ENCODE peak calls at places on chromosomes 2 and 18, in ten cellular contexts. One of them, this sample, is unnamed.

GRCh38 chr18:63564021-63564420 is 21.9 kb downstream of the SERPINB12 start:
- DNase-seq in body of pancreas: no peak
- DNase-seq in kidney tubule cell: no peak
- DNase-seq in left cardiac atrium: no peak
- DNase-seq in Ammon's horn: no peak
- DNase-seq in AG10803: no peak
- DNase-seq in progenitor cell of endocrine pancreas: no peak
- DNase-seq in GM03348: no peak
- DNase-seq in WTC11: no peak
- DNase-seq in thoracic aorta: no peak
- DNase-seq in this sample: no peak

GRCh38 chr2:133312335-133312734 is 255.9 kb downstream of the NCKAP5 start:
- DNase-seq in WTC11: no peak
- DNase-seq in AG10803: no peak
- DNase-seq in thoracic aorta: no peak
- DNase-seq in progenitor cell of endocrine pancreas: no peak
- DNase-seq in GM03348: no peak
- DNase-seq in left cardiac atrium: no peak
- DNase-seq in Ammon's horn: no peak
- DNase-seq in kidney tubule cell: no peak
- DNase-seq in body of pancreas: no peak
- DNase-seq in this sample: no peak

GRCh38 chr2:158414538-158414937 is 42.0 kb downstream of the CCDC148 start:
- DNase-seq in WTC11: no peak
- DNase-seq in body of pancreas: no peak
- DNase-seq in GM03348: peak
- DNase-seq in AG10803: peak
- DNase-seq in progenitor cell of endocrine pancreas: no peak
- DNase-seq in kidney tubule cell: peak
- DNase-seq in Ammon's horn: no peak
- DNase-seq in thoracic aorta: no peak
- DNase-seq in left cardiac atrium: no peak
- DNase-seq in this sample: no peak

GRCh38 chr2:241051578-241052487 is 50.3 kb downstream of the MTERF4 start:
- DNase-seq in Ammon's horn: no peak
- DNase-seq in left cardiac atrium: no peak
- DNase-seq in kidney tubule cell: no peak
- DNase-seq in GM03348: no peak
- DNase-seq in body of pancreas: no peak
- DNase-seq in WTC11: no peak
- DNase-seq in progenitor cell of endocrine pancreas: no peak
- DNase-seq in thoracic aorta: no peak
- DNase-seq in AG10803: no peak
- DNase-seq in this sample: no peak

GRCh38 chr2:159051133-159051532 is 82.7 kb downstream of the TANC1 start:
- DNase-seq in left cardiac atrium: no peak
- DNase-seq in thoracic aorta: no peak
- DNase-seq in GM03348: no peak
- DNase-seq in WTC11: no peak
- DNase-seq in kidney tubule cell: no peak
- DNase-seq in body of pancreas: no peak
- DNase-seq in AG10803: no peak
- DNase-seq in Ammon's horn: no peak
- DNase-seq in progenitor cell of endocrine pancreas: no peak
- DNase-seq in this sample: no peak

GRCh38 chr18:56869189-56869777 is 218.1 kb downstream of the WDR7 start:
- DNase-seq in thoracic aorta: no peak
- DNase-seq in progenitor cell of endocrine pancreas: no peak
- DNase-seq in WTC11: no peak
- DNase-seq in body of pancreas: peak
- DNase-seq in left cardiac atrium: no peak
- DNase-seq in Ammon's horn: peak
- DNase-seq in kidney tubule cell: peak
- DNase-seq in GM03348: peak
- DNase-seq in AG10803: peak
- DNase-seq in this sample: peak

GRCh38 chr2:13195270-13195669 is 478.5 kb downstream of the TRIB2 start:
- DNase-seq in kidney tubule cell: no peak
- DNase-seq in left cardiac atrium: no peak
- DNase-seq in thoracic aorta: no peak
- DNase-seq in AG10803: no peak
- DNase-seq in body of pancreas: no peak
- DNase-seq in GM03348: no peak
- DNase-seq in WTC11: no peak
- DNase-seq in Ammon's horn: no peak
- DNase-seq in progenitor cell of endocrine pancreas: no peak
- DNase-seq in this sample: no peak

GRCh38 chr2:105834931-105835330 is 90.2 kb downstream of the NCK2 start:
- DNase-seq in AG10803: no peak
- DNase-seq in body of pancreas: no peak
- DNase-seq in Ammon's horn: no peak
- DNase-seq in progenitor cell of endocrine pancreas: no peak
- DNase-seq in left cardiac atrium: no peak
- DNase-seq in GM03348: no peak
- DNase-seq in WTC11: no peak
- DNase-seq in thoracic aorta: no peak
- DNase-seq in kidney tubule cell: peak
- DNase-seq in this sample: no peak

GRCh38 chr18:11998182-11998581 is 16.9 kb downstream of the IMPA2 start:
- DNase-seq in progenitor cell of endocrine pancreas: no peak
- DNase-seq in Ammon's horn: peak
- DNase-seq in thoracic aorta: no peak
- DNase-seq in WTC11: no peak
- DNase-seq in GM03348: no peak
- DNase-seq in left cardiac atrium: no peak
- DNase-seq in kidney tubule cell: no peak
- DNase-seq in body of pancreas: peak
- DNase-seq in AG10803: no peak
- DNase-seq in this sample: no peak

GRCh38 chr18:3103576-3103975 is 90.6 kb upstream of the LPIN2 start:
- DNase-seq in AG10803: peak
- DNase-seq in left cardiac atrium: no peak
- DNase-seq in GM03348: peak
- DNase-seq in thoracic aorta: no peak
- DNase-seq in Ammon's horn: no peak
- DNase-seq in body of pancreas: no peak
- DNase-seq in progenitor cell of endocrine pancreas: no peak
- DNase-seq in WTC11: no peak
- DNase-seq in kidney tubule cell: no peak
- DNase-seq in this sample: no peak

GRCh38 chr2:71235930-71236587 is 9.2 kb upstream of the PAIP2B start:
- DNase-seq in left cardiac atrium: no peak
- DNase-seq in Ammon's horn: no peak
- DNase-seq in body of pancreas: no peak
- DNase-seq in WTC11: peak
- DNase-seq in kidney tubule cell: peak
- DNase-seq in thoracic aorta: no peak
- DNase-seq in GM03348: no peak
- DNase-seq in AG10803: no peak
- DNase-seq in progenitor cell of endocrine pancreas: no peak
- DNase-seq in this sample: no peak

GRCh38 chr2:16671760-16672159 is 6.1 kb upstream of the CYRIA start:
- DNase-seq in Ammon's horn: no peak
- DNase-seq in body of pancreas: peak
- DNase-seq in WTC11: no peak
- DNase-seq in left cardiac atrium: no peak
- DNase-seq in AG10803: no peak
- DNase-seq in thoracic aorta: no peak
- DNase-seq in kidney tubule cell: peak
- DNase-seq in progenitor cell of endocrine pancreas: no peak
- DNase-seq in GM03348: no peak
- DNase-seq in this sample: no peak

GRCh38 chr2:150449856-150450255 is 37.6 kb downstream of the RND3 start:
- DNase-seq in Ammon's horn: no peak
- DNase-seq in body of pancreas: no peak
- DNase-seq in AG10803: no peak
- DNase-seq in thoracic aorta: no peak
- DNase-seq in GM03348: no peak
- DNase-seq in kidney tubule cell: peak
- DNase-seq in WTC11: no peak
- DNase-seq in progenitor cell of endocrine pancreas: no peak
- DNase-seq in left cardiac atrium: no peak
- DNase-seq in this sample: no peak

GRCh38 chr2:165539985-165540384 is 70.5 kb downstream of the CSRNP3 start:
- DNase-seq in progenitor cell of endocrine pancreas: no peak
- DNase-seq in WTC11: no peak
- DNase-seq in kidney tubule cell: no peak
- DNase-seq in GM03348: no peak
- DNase-seq in thoracic aorta: no peak
- DNase-seq in AG10803: no peak
- DNase-seq in body of pancreas: no peak
- DNase-seq in left cardiac atrium: no peak
- DNase-seq in Ammon's horn: peak
- DNase-seq in this sample: no peak

GRCh38 chr2:88751770-88752169 is 60.3 kb downstream of the RPIA start:
- DNase-seq in kidney tubule cell: no peak
- DNase-seq in left cardiac atrium: no peak
- DNase-seq in progenitor cell of endocrine pancreas: no peak
- DNase-seq in Ammon's horn: no peak
- DNase-seq in WTC11: no peak
- DNase-seq in AG10803: no peak
- DNase-seq in GM03348: no peak
- DNase-seq in body of pancreas: no peak
- DNase-seq in thoracic aorta: no peak
- DNase-seq in this sample: no peak

GRCh38 chr18:22186484-22186971 is 17.1 kb downstream of the GATA6 start:
- DNase-seq in kidney tubule cell: peak
- DNase-seq in left cardiac atrium: peak
- DNase-seq in AG10803: no peak
- DNase-seq in GM03348: no peak
- DNase-seq in body of pancreas: no peak
- DNase-seq in WTC11: no peak
- DNase-seq in thoracic aorta: no peak
- DNase-seq in progenitor cell of endocrine pancreas: no peak
- DNase-seq in Ammon's horn: no peak
- DNase-seq in this sample: no peak

GRCh38 chr2:201966691-201967388 is 66.8 kb upstream of the FZD7 start:
- DNase-seq in WTC11: no peak
- DNase-seq in GM03348: no peak
- DNase-seq in left cardiac atrium: no peak
- DNase-seq in Ammon's horn: no peak
- DNase-seq in progenitor cell of endocrine pancreas: no peak
- DNase-seq in kidney tubule cell: peak
- DNase-seq in body of pancreas: no peak
- DNase-seq in AG10803: no peak
- DNase-seq in thoracic aorta: no peak
- DNase-seq in this sample: no peak

GRCh38 chr2:121366040-121366439 is 81.0 kb upstream of the TFCP2L1 start:
- DNase-seq in AG10803: no peak
- DNase-seq in left cardiac atrium: no peak
- DNase-seq in thoracic aorta: no peak
- DNase-seq in kidney tubule cell: no peak
- DNase-seq in progenitor cell of endocrine pancreas: no peak
- DNase-seq in WTC11: no peak
- DNase-seq in GM03348: no peak
- DNase-seq in body of pancreas: no peak
- DNase-seq in Ammon's horn: no peak
- DNase-seq in this sample: no peak

GRCh38 chr2:241772063-241772499 is 4.5 kb upstream of the GAL3ST2 start:
- DNase-seq in body of pancreas: no peak
- DNase-seq in kidney tubule cell: no peak
- DNase-seq in progenitor cell of endocrine pancreas: no peak
- DNase-seq in left cardiac atrium: no peak
- DNase-seq in AG10803: no peak
- DNase-seq in GM03348: no peak
- DNase-seq in Ammon's horn: no peak
- DNase-seq in WTC11: no peak
- DNase-seq in thoracic aorta: no peak
- DNase-seq in this sample: no peak

GRCh38 chr18:14962626-14963025 is 214.7 kb downstream of the ANKRD30B start:
- DNase-seq in GM03348: no peak
- DNase-seq in WTC11: no peak
- DNase-seq in body of pancreas: no peak
- DNase-seq in Ammon's horn: no peak
- DNase-seq in progenitor cell of endocrine pancreas: no peak
- DNase-seq in left cardiac atrium: no peak
- DNase-seq in AG10803: no peak
- DNase-seq in kidney tubule cell: no peak
- DNase-seq in thoracic aorta: no peak
- DNase-seq in this sample: no peak

GRCh38 chr2:203237501-203238238 is 1.1 kb upstream of the CYP20A1 start:
- DNase-seq in kidney tubule cell: no peak
- DNase-seq in AG10803: no peak
- DNase-seq in Ammon's horn: no peak
- DNase-seq in WTC11: no peak
- DNase-seq in progenitor cell of endocrine pancreas: no peak
- DNase-seq in body of pancreas: no peak
- DNase-seq in thoracic aorta: no peak
- DNase-seq in GM03348: no peak
- DNase-seq in left cardiac atrium: no peak
- DNase-seq in this sample: no peak

GRCh38 chr2:16374671-16375070 is 291.0 kb downstream of the CYRIA start:
- DNase-seq in AG10803: no peak
- DNase-seq in thoracic aorta: no peak
- DNase-seq in kidney tubule cell: no peak
- DNase-seq in GM03348: no peak
- DNase-seq in progenitor cell of endocrine pancreas: no peak
- DNase-seq in WTC11: no peak
- DNase-seq in Ammon's horn: no peak
- DNase-seq in left cardiac atrium: no peak
- DNase-seq in body of pancreas: no peak
- DNase-seq in this sample: no peak

GRCh38 chr18:29157905-29158304 is 981.0 kb upstream of the CDH2 start:
- DNase-seq in progenitor cell of endocrine pancreas: no peak
- DNase-seq in left cardiac atrium: no peak
- DNase-seq in GM03348: no peak
- DNase-seq in thoracic aorta: no peak
- DNase-seq in Ammon's horn: no peak
- DNase-seq in WTC11: no peak
- DNase-seq in body of pancreas: no peak
- DNase-seq in kidney tubule cell: no peak
- DNase-seq in AG10803: no peak
- DNase-seq in this sample: no peak

GRCh38 chr2:176129013-176129796 is at the start of gene HOXD8:
- DNase-seq in left cardiac atrium: no peak
- DNase-seq in AG10803: peak
- DNase-seq in WTC11: peak
- DNase-seq in body of pancreas: no peak
- DNase-seq in progenitor cell of endocrine pancreas: no peak
- DNase-seq in Ammon's horn: no peak
- DNase-seq in GM03348: peak
- DNase-seq in kidney tubule cell: peak
- DNase-seq in thoracic aorta: no peak
- DNase-seq in this sample: peak

GRCh38 chr2:69634197-69634821 is 9.2 kb downstream of the AAK1 start:
- DNase-seq in kidney tubule cell: no peak
- DNase-seq in AG10803: no peak
- DNase-seq in body of pancreas: peak
- DNase-seq in thoracic aorta: no peak
- DNase-seq in left cardiac atrium: no peak
- DNase-seq in WTC11: no peak
- DNase-seq in Ammon's horn: no peak
- DNase-seq in progenitor cell of endocrine pancreas: no peak
- DNase-seq in GM03348: no peak
- DNase-seq in this sample: no peak

GRCh38 chr2:7681852-7682461 is 764.7 kb downstream of the RNF144A start:
- DNase-seq in Ammon's horn: no peak
- DNase-seq in kidney tubule cell: peak
- DNase-seq in progenitor cell of endocrine pancreas: no peak
- DNase-seq in thoracic aorta: no peak
- DNase-seq in body of pancreas: peak
- DNase-seq in AG10803: no peak
- DNase-seq in GM03348: no peak
- DNase-seq in WTC11: no peak
- DNase-seq in left cardiac atrium: no peak
- DNase-seq in this sample: no peak

GRCh38 chr2:237264480-237265219 is 149.3 kb downstream of the COL6A3 start:
- DNase-seq in kidney tubule cell: no peak
- DNase-seq in body of pancreas: no peak
- DNase-seq in thoracic aorta: no peak
- DNase-seq in AG10803: peak
- DNase-seq in Ammon's horn: peak
- DNase-seq in progenitor cell of endocrine pancreas: no peak
- DNase-seq in GM03348: peak
- DNase-seq in left cardiac atrium: no peak
- DNase-seq in WTC11: no peak
- DNase-seq in this sample: no peak

GRCh38 chr2:232419245-232420072 is 12.8 kb downstream of the ALPG start:
- DNase-seq in Ammon's horn: no peak
- DNase-seq in thoracic aorta: no peak
- DNase-seq in progenitor cell of endocrine pancreas: no peak
- DNase-seq in body of pancreas: no peak
- DNase-seq in AG10803: no peak
- DNase-seq in left cardiac atrium: no peak
- DNase-seq in kidney tubule cell: no peak
- DNase-seq in GM03348: no peak
- DNase-seq in WTC11: peak
- DNase-seq in this sample: no peak

This sample was measured in GM04504.